ENCODE peak calls at places on chromosome 1, in six cellular contexts. N, X, M, D, E and S are unnamed samples.

GRCh38 chr1:234402939-234403338 is 29.7 kb downstream of the COA6 start:
- DNase-seq in N (no peak), X (no peak), M (no peak), D (no peak), E (no peak), S (no peak)

GRCh38 chr1:33470495-33471012 is 1.9 kb upstream of the ZSCAN20 start:
- DNase-seq in N (no peak), X (peak), M (peak), D (peak), E (peak), S (no peak)

GRCh38 chr1:205369621-205370230 is 13.0 kb upstream of the KLHDC8A start:
- DNase-seq in N (no peak), X (no peak), M (no peak), D (no peak), E (no peak), S (no peak)

GRCh38 chr1:110006516-110006915 is 22.0 kb downstream of the AHCYL1 start:
- DNase-seq in N (no peak), X (no peak), M (no peak), D (no peak), E (no peak), S (no peak)

GRCh38 chr1:207917086-207917485 is 6.2 kb upstream of the CD34 start:
- DNase-seq in N (no peak), X (peak), M (no peak), D (no peak), E (no peak), S (no peak)

GRCh38 chr1:232594768-232595698 is 34.9 kb downstream of the SIPA1L2 start:
- DNase-seq in N (no peak), X (peak), M (no peak), D (no peak), E (no peak), S (no peak)

GRCh38 chr1:44672254-44672955 is 1.9 kb downstream of the TMEM53 start:
- DNase-seq in N (no peak), X (no peak), M (peak), D (no peak), E (peak), S (peak)

GRCh38 chr1:176157995-176158394 is 49.1 kb downstream of the COP1 start:
- DNase-seq in N (no peak), X (no peak), M (no peak), D (no peak), E (no peak), S (no peak)

GRCh38 chr1:200107004-200107470 is 79.5 kb downstream of the NR5A2 start:
- DNase-seq in N (no peak), X (no peak), M (no peak), D (no peak), E (no peak), S (no peak)

GRCh38 chr1:22262583-22262982 is 119.7 kb upstream of the WNT4 start:
- DNase-seq in N (no peak), X (no peak), M (no peak), D (no peak), E (no peak), S (no peak)

GRCh38 chr1:6353948-6354658 is 39.5 kb downstream of the ACOT7 start:
- DNase-seq in N (no peak), X (peak), M (no peak), D (no peak), E (peak), S (no peak)

GRCh38 chr1:16900771-16901170 is 5.0 kb downstream of the RNU1-2 start:
- DNase-seq in N (no peak), X (no peak), M (no peak), D (no peak), E (no peak), S (no peak)

GRCh38 chr1:223133301-223133823 is 9.7 kb downstream of the TLR5 start:
- DNase-seq in N (peak), X (no peak), M (no peak), D (no peak), E (no peak), S (no peak)

GRCh38 chr1:208029381-208030319 is 118.7 kb upstream of the CD34 start:
- DNase-seq in N (no peak), X (no peak), M (peak), D (peak), E (no peak), S (no peak)

GRCh38 chr1:222038971-222039370 is 297.1 kb upstream of the DUSP10 start:
- DNase-seq in N (no peak), X (no peak), M (no peak), D (no peak), E (no peak), S (no peak)

GRCh38 chr1:115179397-115179835 is 90.1 kb upstream of the TSPAN2 start:
- DNase-seq in N (no peak), X (peak), M (no peak), D (no peak), E (no peak), S (no peak)

GRCh38 chr1:186710696-186711095 is 30.5 kb upstream of the PTGS2 start:
- DNase-seq in N (no peak), X (no peak), M (no peak), D (no peak), E (no peak), S (no peak)

GRCh38 chr1:247387500-247387899 is 28.5 kb upstream of the NLRP3 start:
- DNase-seq in N (no peak), X (no peak), M (no peak), D (no peak), E (no peak), S (no peak)

GRCh38 chr1:56374026-56374974 is 205.1 kb downstream of the PLPP3 start:
- DNase-seq in N (no peak), X (peak), M (no peak), D (no peak), E (no peak), S (no peak)

GRCh38 chr1:3883194-3883920 is 16.7 kb downstream of the C1orf174 start:
- DNase-seq in N (no peak), X (no peak), M (no peak), D (no peak), E (no peak), S (peak)

GRCh38 chr1:240965581-240966091 is 353.7 kb upstream of the GREM2 start:
- DNase-seq in N (no peak), X (no peak), M (no peak), D (no peak), E (no peak), S (no peak)

GRCh38 chr1:12179111-12179519 is 12.3 kb downstream of the TNFRSF1B start:
- DNase-seq in N (peak), X (no peak), M (no peak), D (no peak), E (no peak), S (no peak)

GRCh38 chr1:119449964-119450363 is 35.0 kb downstream of the HSD3B2 start:
- DNase-seq in N (no peak), X (no peak), M (no peak), D (no peak), E (no peak), S (no peak)

GRCh38 chr1:228986093-228986904 is 251.0 kb downstream of the RHOU start:
- DNase-seq in N (no peak), X (peak), M (peak), D (peak), E (no peak), S (no peak)

GRCh38 chr1:35809156-35810095 is 1.6 kb downstream of the AGO4 start:
- DNase-seq in N (no peak), X (no peak), M (no peak), D (no peak), E (no peak), S (no peak)

GRCh38 chr1:155529109-155529508 is 33.5 kb downstream of the ASH1L start:
- DNase-seq in N (no peak), X (no peak), M (no peak), D (no peak), E (no peak), S (no peak)

GRCh38 chr1:204151562-204152309 is at the start of gene ETNK2:
- DNase-seq in N (peak), X (peak), M (peak), D (peak), E (peak), S (peak)

GRCh38 chr1:180261030-180261429 is 31.0 kb downstream of the LHX4 start:
- DNase-seq in N (no peak), X (no peak), M (no peak), D (no peak), E (no peak), S (no peak)

GRCh38 chr1:161192476-161193465 is 6.1 kb downstream of the ADAMTS4 start:
- DNase-seq in N (peak), X (peak), M (peak), D (peak), E (no peak), S (peak)

GRCh38 chr1:212271823-212272498 is 13.2 kb upstream of the PPP2R5A start:
- DNase-seq in N (no peak), X (peak), M (no peak), D (no peak), E (no peak), S (no peak)

GRCh38 chr1:100070201-100070939 is 62.4 kb downstream of the SASS6 start:
- DNase-seq in N (no peak), X (no peak), M (no peak), D (no peak), E (no peak), S (no peak)

GRCh38 chr1:234862944-234863515 is 253.1 kb upstream of the IRF2BP2 start:
- DNase-seq in N (no peak), X (peak), M (peak), D (peak), E (no peak), S (no peak)

GRCh38 chr1:11655263-11656079 is 794 bp downstream of the FBXO44 start:
- DNase-seq in N (no peak), X (no peak), M (no peak), D (no peak), E (no peak), S (no peak)

GRCh38 chr1:71364236-71364635 is 283.4 kb upstream of the ZRANB2 start:
- DNase-seq in N (no peak), X (no peak), M (no peak), D (no peak), E (no peak), S (no peak)

GRCh38 chr1:54172614-54173312 is 20.0 kb upstream of the CDCP2 start:
- DNase-seq in N (no peak), X (no peak), M (no peak), D (no peak), E (no peak), S (peak)

GRCh38 chr1:24955161-24955560 is 25.1 kb upstream of the RUNX3 start:
- DNase-seq in N (peak), X (no peak), M (no peak), D (no peak), E (no peak), S (no peak)

GRCh38 chr1:20956272-20956671 is 169.2 kb upstream of the HP1BP3 start:
- DNase-seq in N (no peak), X (no peak), M (no peak), D (no peak), E (no peak), S (no peak)
- TF ChIP-seq CTCF in N (no peak), X (no peak), M (no peak), D (no peak), E (no peak), S (no peak)

GRCh38 chr1:166164995-166165660 is 1.7 kb downstream of the FAM78B start:
- DNase-seq in N (no peak), X (peak), M (peak), D (peak), E (peak), S (peak)
- TF ChIP-seq CTCF in N (no peak), X (peak), M (peak), D (peak), E (peak), S (peak)

DNA sequence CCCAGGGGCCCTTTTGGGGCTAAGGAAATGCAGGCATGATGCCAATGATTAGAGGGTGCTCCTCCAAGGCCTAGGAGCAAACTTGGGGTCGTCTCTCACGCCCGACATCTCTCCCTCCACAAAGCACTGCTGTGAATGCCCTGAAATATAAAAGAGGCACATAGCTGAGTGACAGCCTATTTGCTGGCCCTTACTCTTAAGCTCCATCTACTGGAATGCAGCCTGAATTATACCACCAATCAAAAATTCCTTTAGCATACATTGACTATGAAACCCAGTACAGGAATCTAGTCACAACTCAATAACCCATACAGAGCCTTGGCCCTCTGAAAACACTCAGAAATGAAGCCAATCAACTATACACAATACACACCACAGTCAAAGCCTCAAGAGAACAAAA is 105.5 kb downstream of the LRIG2 start:
- DNase-seq in N (no peak), X (no peak), M (no peak), D (no peak), E (no peak), S (no peak)
- TF ChIP-seq CTCF in N (no peak), X (no peak), M (no peak), D (no peak), E (no peak), S (peak)

DNA sequence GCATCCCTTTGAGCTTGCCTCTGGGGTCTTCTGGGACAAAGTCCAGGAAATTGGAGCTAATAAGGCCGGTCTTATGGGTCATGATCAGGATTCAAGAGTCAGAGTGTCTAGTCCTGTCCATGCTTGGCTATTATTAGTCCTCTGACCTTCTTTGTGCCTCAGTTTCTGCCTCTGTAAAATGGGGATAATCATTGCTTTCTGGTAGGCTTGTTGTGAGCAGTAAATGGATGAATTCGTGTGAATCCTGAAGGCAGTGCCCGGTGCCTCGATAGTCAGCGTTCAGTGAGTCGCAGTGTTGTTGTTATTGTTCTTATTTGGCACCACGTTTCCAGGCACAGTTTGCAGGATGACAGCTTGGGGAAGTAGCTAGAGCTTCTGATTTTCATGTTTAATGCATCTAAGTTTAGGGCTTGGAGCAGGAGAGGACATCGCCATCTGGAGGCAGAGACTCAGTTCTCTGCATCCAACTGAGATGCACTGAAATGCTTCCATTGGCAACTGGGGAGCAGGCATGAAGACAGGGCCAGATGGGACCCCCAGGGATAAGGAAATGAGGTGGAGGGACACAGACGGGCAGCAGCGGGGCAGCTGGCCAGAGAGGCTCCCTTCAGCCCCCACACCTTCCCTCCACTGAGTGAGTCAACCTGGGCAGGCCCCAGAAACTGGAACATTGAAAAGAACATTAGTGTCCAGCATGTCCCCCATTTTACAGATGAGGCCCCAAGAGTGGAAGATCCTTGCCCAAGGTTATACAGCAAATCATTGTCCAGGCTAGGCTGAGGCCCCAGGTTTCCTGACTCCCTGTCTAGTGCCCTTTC is 160.3 kb downstream of the PTPRU start:
- DNase-seq in N (no peak), X (no peak), M (no peak), D (no peak), E (no peak), S (no peak)
- TF ChIP-seq CTCF in N (no peak), X (no peak), M (no peak), D (no peak), E (no peak), S (peak)

GRCh38 chr1:51044834-51045233 is 57.2 kb upstream of the C1orf185 start:
- DNase-seq in N (no peak), X (no peak), M (no peak), D (no peak), E (no peak), S (no peak)
- TF ChIP-seq CTCF in N (peak), X (peak), M (peak), D (peak), E (peak), S (peak)